ENCODE peak calls at places on chromosome 21, in seven cellular contexts. N is GM23338, L is HepG2, D is K562, P is GM12878, V is HCT116, H is SK-N-SH. R is an unnamed sample.
A peak's percentile ranks its signal among the peaks of the same experiment; 100 is the strongest.

GRCh38 chr21:31622397-31622796 is 37.1 kb upstream of the SOD1 start:
- DNase-seq in N (no peak), L (no peak), D (no peak), P (no peak), V (no peak), H (no peak), R (no peak)

GRCh38 chr21:27154451-27155129 is 187.7 kb upstream of the ADAMTS5 start:
- DNase-seq in N (no peak), L (no peak), D (no peak), P (no peak), V (no peak), H (no peak), R (no peak)

GRCh38 chr21:25375675-25376074 is 231.6 kb downstream of the MRPL39 start:
- DNase-seq in N (no peak), L (no peak), D (no peak), P (no peak), V (no peak), H (no peak), R (no peak)

GRCh38 chr21:18493420-18493819 is 89.8 kb upstream of the TMPRSS15 start:
- DNase-seq in N (no peak), L (no peak), D (no peak), P (no peak), V (no peak), H (no peak), R (no peak)

GRCh38 chr21:35139382-35139715 is 90.2 kb upstream of the RUNX1 start:
- DNase-seq in N (no peak), L (no peak), D (no peak), P (no peak), V (no peak), H (no peak), R (no peak)

GRCh38 chr21:39385299-39386145 is 36.6 kb upstream of the HMGN1 start:
- DNase-seq in N (no peak), L (peak; percentile 95), D (no peak), P (no peak), V (no peak), H (peak; percentile 89), R (no peak)

GRCh38 chr21:27570306-27570868 is 603.5 kb upstream of the ADAMTS5 start:
- DNase-seq in N (no peak), L (no peak), D (no peak), P (no peak), V (no peak), H (no peak), R (no peak)

GRCh38 chr21:32321480-32321879 is 22.8 kb downstream of the MRAP start:
- DNase-seq in N (no peak), L (no peak), D (no peak), P (no peak), V (no peak), H (no peak), R (no peak)

GRCh38 chr21:43268086-43268803 is 99.4 kb downstream of the CRYAA start:
- DNase-seq in N (no peak), L (peak; percentile 39), D (no peak), P (no peak), V (no peak), H (no peak), R (no peak)

GRCh38 chr21:38863843-38864363 is 58.2 kb downstream of the ETS2 start:
- DNase-seq in N (no peak), L (no peak), D (no peak), P (no peak), V (no peak), H (no peak), R (no peak)

GRCh38 chr21:45255381-45256020 is 32.2 kb downstream of the POFUT2 start:
- DNase-seq in N (no peak), L (peak; percentile 20), D (peak; percentile 85), P (no peak), V (peak; percentile 34), H (peak; percentile 25), R (no peak)
- H3K4me3 ChIP-seq in N (no peak overlapping the region), L (no peak overlapping the region), D (no peak overlapping the region), P (no peak overlapping the region), V (no peak overlapping the region), H (no peak overlapping the region), R (peak overlapping the region; percentile 7)

GRCh38 chr21:41781047-41781405 is 14.2 kb upstream of the RIPK4 start:
- DNase-seq in N (no peak), L (no peak), D (no peak), P (no peak), V (no peak), H (no peak), R (no peak)

GRCh38 chr21:41786521-41786987 is 19.7 kb upstream of the RIPK4 start:
- DNase-seq in N (no peak), L (no peak), D (no peak), P (no peak), V (no peak), H (no peak), R (no peak)

GRCh38 chr21:41784456-41785102 is 17.7 kb upstream of the RIPK4 start:
- DNase-seq in N (no peak), L (no peak), D (no peak), P (no peak), V (no peak), H (no peak), R (no peak)

GRCh38 chr21:41780337-41781046 is 13.6 kb upstream of the RIPK4 start:
- DNase-seq in N (no peak), L (no peak), D (no peak), P (no peak), V (no peak), H (no peak), R (no peak)

GRCh38 chr21:41783476-41784150 is 16.8 kb upstream of the RIPK4 start:
- DNase-seq in N (no peak), L (no peak), D (no peak), P (no peak), V (peak; percentile 79), H (no peak), R (no peak)
- H3K36me3 ChIP-seq in N (no peaks in the 10 kb centered on the region), L (no peaks in the 10 kb centered on the region), D (no peaks in the 10 kb centered on the region), P (no peaks in the 10 kb centered on the region), V (no peaks in the 10 kb centered on the region), H (no peaks in the 10 kb centered on the region), R (no peaks in the 10 kb centered on the region)

GRCh38 chr21:44429894-44430293 is 25.4 kb upstream of the LRRC3 start:
- DNase-seq in N (no peak), L (no peak), D (no peak), P (no peak), V (no peak), H (no peak), R (no peak)
- TF ChIP-seq REST in N (no peak), L (no peak), D (no peak), P (no peak), V (no peak), H (no peak), R (no peak)

DNA sequence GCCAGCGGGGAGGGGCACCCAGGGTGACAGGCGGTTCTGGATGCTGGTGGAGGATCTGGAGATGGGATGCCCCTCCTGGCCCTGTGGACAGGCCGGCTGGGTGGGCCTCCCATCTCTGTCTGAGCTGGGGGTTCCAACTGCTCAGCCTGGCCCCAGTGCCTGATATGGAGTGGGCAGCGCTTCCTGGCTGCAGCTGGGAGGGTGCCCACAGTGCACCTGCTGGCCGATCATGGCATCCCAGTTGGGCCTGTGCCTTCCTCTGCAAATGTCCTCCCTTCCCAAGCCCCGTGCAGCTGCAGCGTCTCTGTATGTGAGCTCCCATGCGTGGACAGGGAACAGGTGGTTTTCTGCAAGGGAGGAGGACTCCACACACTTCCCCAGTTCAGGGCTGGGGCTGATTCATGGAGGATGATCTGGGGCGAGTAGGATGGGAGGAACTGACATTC is 2.1 kb downstream of the PFKL start:
- DNase-seq in N (no peak), L (peak; percentile 16), D (no peak), P (no peak), V (no peak), H (no peak), R (no peak)
- H3K4me3 ChIP-seq in N (no peak overlapping the region), L (peak overlapping the region; percentile 66), D (no peak overlapping the region), P (peak overlapping the region; percentile 96), V (no peak overlapping the region), H (no peak overlapping the region), R (no peak overlapping the region)

GRCh38 chr21:45499970-45500575 is 42.2 kb downstream of the SLC19A1 start:
- DNase-seq in N (no peak), L (no peak), D (no peak), P (no peak), V (no peak), H (no peak), R (no peak)

GRCh38 chr21:45496968-45497845 is 45.0 kb downstream of the SLC19A1 start:
- DNase-seq in N (no peak), L (no peak), D (no peak), P (no peak), V (no peak), H (no peak), R (no peak)

GRCh38 chr21:45498646-45499000 is 43.6 kb downstream of the SLC19A1 start:
- DNase-seq in N (no peak), L (no peak), D (no peak), P (no peak), V (no peak), H (no peak), R (no peak)

GRCh38 chr21:45497846-45498645 is 44.2 kb downstream of the SLC19A1 start:
- DNase-seq in N (no peak), L (no peak), D (no peak), P (no peak), V (no peak), H (no peak), R (no peak)

GRCh38 chr21:45499201-45499750 is 43.0 kb downstream of the SLC19A1 start:
- DNase-seq in N (no peak), L (no peak), D (no peak), P (no peak), V (no peak), H (no peak), R (no peak)
- H3K36me3 ChIP-seq in N (peaks cover 9% of the 10 kb centered on the region), L (peaks cover 16% of the 10 kb centered on the region), D (peaks cover 4% of the 10 kb centered on the region), P (no peaks in the 10 kb centered on the region), V (no peaks in the 10 kb centered on the region), H (peaks cover 5% of the 10 kb centered on the region), R (no peaks in the 10 kb centered on the region)

R was measured in Panc1.